ENCODE peak calls at places on chromosomes 2 and 18, in four cellular contexts. V, J, I and R are unnamed samples. For H3K4me1, the result is how much of the 10 kb centered on the place peaks cover.

GRCh38 chr2:86809481-86810121 is 18.9 kb upstream of the CD8A start:
- DNase-seq in V (no peak), J (no peak), I (no peak), R (no peak)

GRCh38 chr18:10406172-10406663 is 48.2 kb upstream of the APCDD1 start:
- DNase-seq in V (no peak), J (no peak), I (no peak), R (peak)

GRCh38 chr2:55401124-55401523 is 18.5 kb downstream of the CCDC88A start:
- DNase-seq in V (no peak), J (no peak), I (no peak), R (no peak)

GRCh38 chr18:11149441-11150270 is at the start of gene PIEZO2:
- DNase-seq in V (peak), J (peak), I (peak), R (peak)

GRCh38 chr2:170163666-170164065 is 14.3 kb upstream of the MYO3B start:
- DNase-seq in V (no peak), J (no peak), I (no peak), R (no peak)

GRCh38 chr2:111117666-111118454 is 2.9 kb upstream of the BCL2L11 start:
- DNase-seq in V (no peak), J (peak), I (no peak), R (peak)

GRCh38 chr18:61898576-61899205 is 5.9 kb upstream of the RNF152 start:
- DNase-seq in V (peak), J (peak), I (no peak), R (no peak)

GRCh38 chr2:218255441-218255840 is 5.4 kb upstream of the GPBAR1 start:
- DNase-seq in V (no peak), J (no peak), I (no peak), R (no peak)

GRCh38 chr2:27021253-27021801 is 11.4 kb upstream of the TMEM214 start:
- DNase-seq in V (peak), J (peak), I (no peak), R (peak)

GRCh38 chr18:79792096-79792987 is 5.4 kb upstream of the KCNG2 start:
- DNase-seq in V (no peak), J (no peak), I (no peak), R (no peak)
- H3K4me1 ChIP-seq in V (under half), J (under half), I (under half), R (under half)

GRCh38 chr2:241673797-241674725 is 12.6 kb downstream of the DTYMK start:
- DNase-seq in V (no peak), J (no peak), I (peak), R (no peak)
- TF ChIP-seq POLR2AphosphoS5 in V (no peak), J (no peak), I (no peak), R (no peak)

GRCh38 chr18:23573020-23573419 is 13.3 kb downstream of the NPC1 start:
- DNase-seq in V (no peak), J (no peak), I (no peak), R (no peak)

GRCh38 chr18:23573948-23574431 is 12.3 kb downstream of the NPC1 start:
- DNase-seq in V (no peak), J (no peak), I (peak), R (no peak)

GRCh38 chr18:23570912-23571504 is 15.3 kb downstream of the NPC1 start:
- DNase-seq in V (no peak), J (no peak), I (no peak), R (no peak)

GRCh38 chr18:23572012-23572411 is 14.3 kb downstream of the NPC1 start:
- DNase-seq in V (no peak), J (no peak), I (no peak), R (no peak)

DNA sequence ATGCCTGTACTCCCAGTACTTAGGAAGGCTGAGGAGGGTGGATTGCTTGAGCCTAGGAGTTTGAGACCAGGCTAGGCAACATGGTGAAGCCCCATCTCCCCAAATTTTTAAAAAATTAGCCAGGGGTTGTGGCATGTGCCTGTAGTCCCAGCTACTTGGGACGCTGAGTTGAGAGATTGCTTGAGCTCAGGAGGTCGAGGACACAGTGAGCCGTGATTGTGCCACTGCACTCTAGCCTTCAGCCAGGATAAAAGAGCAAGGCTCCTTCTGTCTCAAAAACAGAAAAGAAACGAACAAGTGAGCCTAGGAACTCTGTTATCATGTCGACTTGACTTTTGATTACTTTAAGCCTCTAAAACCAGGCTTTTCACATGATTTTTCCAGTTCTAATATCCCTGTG is 13.7 kb downstream of the NPC1 start:
- DNase-seq in V (no peak), J (no peak), I (no peak), R (no peak)
- H3K4me1 ChIP-seq in V (under half), J (under half), I (under half), R (under half)

DNA sequence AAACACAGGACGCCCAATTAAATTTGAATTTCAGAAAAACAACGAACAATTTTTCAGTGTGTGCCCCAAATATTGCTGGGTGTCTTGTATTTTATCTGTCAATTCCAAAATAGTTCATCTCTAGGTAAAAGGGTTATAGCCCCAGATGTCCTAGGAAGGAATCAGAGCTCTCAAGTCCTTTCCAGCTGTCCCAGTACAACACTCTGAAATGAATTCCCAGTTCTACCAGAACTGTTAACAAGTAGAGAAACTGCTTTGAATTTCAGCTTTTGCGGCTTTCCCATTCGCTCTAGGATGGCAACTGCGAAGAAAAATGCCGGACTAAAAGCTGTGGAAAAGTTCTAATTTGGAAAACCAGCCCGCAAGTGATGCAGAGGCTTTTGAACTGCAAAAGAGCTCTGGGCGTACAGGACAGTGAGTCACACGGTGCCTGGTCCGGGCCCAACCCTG is 497 bp upstream of the GIGYF2 start:
- DNase-seq in V (no peak), J (no peak), I (no peak), R (no peak)
- TF ChIP-seq POLR2AphosphoS5 in V (no peak), J (no peak), I (no peak), R (no peak)